ENCODE peak calls at places on chromosome 9, in six cellular contexts. One of them, this sample, is unnamed.

GRCh38 chr9:37417857-37418618 is 4.5 kb upstream of the GRHPR start:
- ATAC-seq in HepG2: peak
- ATAC-seq in body of pancreas: peak
- ATAC-seq in heart left ventricle: no peak
- ATAC-seq in HCT116: no peak
- ATAC-seq in gastrocnemius medialis: no peak
- ATAC-seq in this sample: no peak

GRCh38 chr9:115548826-115549225 is 430.9 kb upstream of the TNC start:
- ATAC-seq in HepG2: no peak
- ATAC-seq in body of pancreas: no peak
- ATAC-seq in heart left ventricle: no peak
- ATAC-seq in HCT116: no peak
- ATAC-seq in gastrocnemius medialis: no peak
- ATAC-seq in this sample: no peak

GRCh38 chr9:95620722-95621121 is 104.0 kb upstream of the PTCH1 start:
- ATAC-seq in HepG2: no peak
- ATAC-seq in body of pancreas: no peak
- ATAC-seq in heart left ventricle: no peak
- ATAC-seq in HCT116: no peak
- ATAC-seq in gastrocnemius medialis: no peak
- ATAC-seq in this sample: no peak

GRCh38 chr9:121625590-121625989 is 25.8 kb upstream of the DAB2IP start:
- ATAC-seq in HepG2: no peak
- ATAC-seq in body of pancreas: no peak
- ATAC-seq in heart left ventricle: peak
- ATAC-seq in HCT116: no peak
- ATAC-seq in gastrocnemius medialis: no peak
- ATAC-seq in this sample: no peak

GRCh38 chr9:97900738-97901565 is 21.3 kb downstream of the TRMO start:
- ATAC-seq in HepG2: peak
- ATAC-seq in body of pancreas: peak
- ATAC-seq in heart left ventricle: peak
- ATAC-seq in HCT116: peak
- ATAC-seq in gastrocnemius medialis: no peak
- ATAC-seq in this sample: no peak

GRCh38 chr9:97633859-97634485 is 351 bp downstream of the NCBP1 start:
- ATAC-seq in HepG2: peak
- ATAC-seq in body of pancreas: no peak
- ATAC-seq in heart left ventricle: peak
- ATAC-seq in HCT116: no peak
- ATAC-seq in gastrocnemius medialis: peak
- ATAC-seq in this sample: no peak

GRCh38 chr9:95803197-95803596 is 72.3 kb upstream of the ERCC6L2 start:
- ATAC-seq in HepG2: no peak
- ATAC-seq in body of pancreas: no peak
- ATAC-seq in heart left ventricle: no peak
- ATAC-seq in HCT116: no peak
- ATAC-seq in gastrocnemius medialis: no peak
- ATAC-seq in this sample: no peak

GRCh38 chr9:93594041-93594756 is 17.8 kb downstream of the PHF2 start:
- ATAC-seq in HepG2: no peak
- ATAC-seq in body of pancreas: no peak
- ATAC-seq in heart left ventricle: peak
- ATAC-seq in HCT116: no peak
- ATAC-seq in gastrocnemius medialis: no peak
- ATAC-seq in this sample: no peak

GRCh38 chr9:135944444-135945252 is 16.5 kb downstream of the UBAC1 start:
- ATAC-seq in HepG2: no peak
- ATAC-seq in body of pancreas: no peak
- ATAC-seq in heart left ventricle: no peak
- ATAC-seq in HCT116: no peak
- ATAC-seq in gastrocnemius medialis: no peak
- ATAC-seq in this sample: no peak

GRCh38 chr9:71891557-71892189 is 19.3 kb downstream of the ABHD17B start:
- ATAC-seq in HepG2: no peak
- ATAC-seq in body of pancreas: no peak
- ATAC-seq in heart left ventricle: no peak
- ATAC-seq in HCT116: no peak
- ATAC-seq in gastrocnemius medialis: no peak
- ATAC-seq in this sample: no peak
- H3K4me3 ChIP-seq in HepG2: no peak
- H3K4me3 ChIP-seq in body of pancreas: no peak
- H3K4me3 ChIP-seq in heart left ventricle: no peak
- H3K4me3 ChIP-seq in HCT116: no peak
- H3K4me3 ChIP-seq in gastrocnemius medialis: no peak
- H3K4me3 ChIP-seq in this sample: no peak

GRCh38 chr9:110248361-110248760 is 7.9 kb downstream of the TXN start:
- ATAC-seq in HepG2: no peak
- ATAC-seq in body of pancreas: no peak
- ATAC-seq in heart left ventricle: no peak
- ATAC-seq in HCT116: no peak
- ATAC-seq in gastrocnemius medialis: no peak
- ATAC-seq in this sample: no peak

GRCh38 chr9:110251212-110251611 is 5.1 kb downstream of the TXN start:
- ATAC-seq in HepG2: no peak
- ATAC-seq in body of pancreas: no peak
- ATAC-seq in heart left ventricle: no peak
- ATAC-seq in HCT116: no peak
- ATAC-seq in gastrocnemius medialis: no peak
- ATAC-seq in this sample: no peak

GRCh38 chr9:110246214-110246613 is 10.1 kb downstream of the TXN start:
- ATAC-seq in HepG2: no peak
- ATAC-seq in body of pancreas: no peak
- ATAC-seq in heart left ventricle: no peak
- ATAC-seq in HCT116: no peak
- ATAC-seq in gastrocnemius medialis: no peak
- ATAC-seq in this sample: no peak

GRCh38 chr9:110252509-110253139 is 3.7 kb downstream of the TXN start:
- ATAC-seq in HepG2: no peak
- ATAC-seq in body of pancreas: no peak
- ATAC-seq in heart left ventricle: no peak
- ATAC-seq in HCT116: no peak
- ATAC-seq in gastrocnemius medialis: no peak
- ATAC-seq in this sample: no peak

GRCh38 chr9:110249639-110250038 is 6.7 kb downstream of the TXN start:
- ATAC-seq in HepG2: no peak
- ATAC-seq in body of pancreas: no peak
- ATAC-seq in heart left ventricle: no peak
- ATAC-seq in HCT116: no peak
- ATAC-seq in gastrocnemius medialis: no peak
- ATAC-seq in this sample: no peak
- TF ChIP-seq CTCF in HepG2: no peak
- TF ChIP-seq CTCF in body of pancreas: no peak
- TF ChIP-seq CTCF in heart left ventricle: no peak
- TF ChIP-seq CTCF in HCT116: no peak
- TF ChIP-seq CTCF in gastrocnemius medialis: no peak
- TF ChIP-seq CTCF in this sample: no peak

DNA sequence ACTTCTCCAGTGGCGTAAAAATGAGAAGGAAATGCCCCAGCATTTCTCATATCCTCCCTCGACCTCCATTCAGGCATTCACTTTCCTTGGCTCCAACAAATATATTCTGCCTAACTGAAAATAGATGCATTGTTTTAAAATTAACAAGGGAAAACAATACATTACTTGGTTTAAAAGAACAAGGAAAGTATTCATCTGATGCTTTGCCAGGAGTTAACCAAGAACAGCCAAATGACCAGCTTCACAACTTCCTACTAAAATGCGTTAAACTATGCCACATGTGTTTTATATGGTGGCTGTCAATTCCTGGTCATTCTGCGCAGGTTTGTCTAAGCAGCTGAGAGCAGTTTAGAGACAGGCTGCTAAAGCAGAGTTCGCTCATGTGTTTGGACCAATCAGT is 121.4 kb downstream of the GNAQ start:
- ATAC-seq in HepG2: no peak
- ATAC-seq in body of pancreas: no peak
- ATAC-seq in heart left ventricle: no peak
- ATAC-seq in HCT116: no peak
- ATAC-seq in gastrocnemius medialis: no peak
- ATAC-seq in this sample: no peak
- TF ChIP-seq POLR2A in HepG2: no peak
- TF ChIP-seq POLR2A in body of pancreas: no peak
- TF ChIP-seq POLR2A in heart left ventricle: no peak
- TF ChIP-seq POLR2A in HCT116: no peak
- TF ChIP-seq POLR2A in gastrocnemius medialis: no peak
- TF ChIP-seq POLR2A in this sample: no peak

DNA sequence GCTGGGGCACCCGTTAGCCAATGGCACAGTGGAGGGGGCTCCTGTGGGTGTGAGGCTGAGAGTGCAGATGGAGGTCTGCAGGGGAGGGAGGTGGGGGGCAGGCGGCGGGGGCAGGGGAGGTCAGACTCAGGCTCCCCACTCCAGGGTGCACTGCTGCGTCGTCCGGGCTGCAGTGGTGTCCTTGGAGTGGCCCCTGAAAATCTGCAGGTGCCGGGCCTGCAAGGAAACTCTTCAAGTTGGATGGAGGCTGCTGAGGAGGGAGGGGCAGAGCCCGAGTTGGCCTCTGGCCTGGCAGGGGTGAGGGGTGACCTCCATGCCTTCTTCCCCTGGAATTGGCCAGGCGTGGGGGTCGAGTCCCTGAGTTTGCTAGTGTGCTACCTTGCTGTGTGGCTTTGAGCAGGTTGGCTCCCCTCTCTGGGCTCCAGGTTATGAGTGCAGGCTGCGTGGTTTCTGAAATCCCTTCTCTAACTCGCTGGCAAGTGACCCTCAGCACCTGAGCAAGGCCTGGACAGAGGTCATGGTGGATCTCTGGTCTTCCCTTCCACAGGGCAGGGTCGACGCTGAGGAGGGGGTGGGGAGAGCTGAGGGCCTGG is 877 bp downstream of the ADAMTSL2 start:
- ATAC-seq in HepG2: no peak
- ATAC-seq in body of pancreas: no peak
- ATAC-seq in heart left ventricle: no peak
- ATAC-seq in HCT116: no peak
- ATAC-seq in gastrocnemius medialis: no peak
- ATAC-seq in this sample: no peak
- H3K4me3 ChIP-seq in HepG2: peak
- H3K4me3 ChIP-seq in body of pancreas: no peak
- H3K4me3 ChIP-seq in heart left ventricle: peak
- H3K4me3 ChIP-seq in HCT116: no peak
- H3K4me3 ChIP-seq in gastrocnemius medialis: peak
- H3K4me3 ChIP-seq in this sample: no peak

DNA sequence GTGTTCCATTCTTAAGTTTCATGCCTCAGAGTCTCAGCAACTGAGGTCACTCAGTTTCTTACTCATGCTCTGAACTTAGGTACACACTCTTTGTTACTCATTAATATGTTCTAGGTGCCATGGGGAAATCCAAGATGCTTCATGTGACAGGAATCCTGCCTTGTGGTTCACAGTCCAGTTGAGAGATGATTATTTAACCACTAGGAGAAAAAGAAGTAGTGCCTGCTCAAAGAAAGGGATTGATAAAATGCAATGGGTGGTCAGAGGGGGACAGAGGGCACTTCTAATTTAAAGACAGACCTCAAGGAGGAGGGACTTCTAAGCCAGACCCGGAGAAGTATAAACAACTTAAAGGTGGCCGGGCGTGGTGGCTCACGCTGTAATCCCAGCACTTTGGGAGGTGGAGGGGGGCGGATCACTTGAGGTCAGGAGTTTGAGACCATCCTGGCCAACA is 69.0 kb downstream of the UGCG start:
- ATAC-seq in HepG2: no peak
- ATAC-seq in body of pancreas: peak
- ATAC-seq in heart left ventricle: no peak
- ATAC-seq in HCT116: peak
- ATAC-seq in gastrocnemius medialis: peak
- ATAC-seq in this sample: no peak
- TF ChIP-seq CTCF in HepG2: no peak
- TF ChIP-seq CTCF in body of pancreas: no peak
- TF ChIP-seq CTCF in heart left ventricle: no peak
- TF ChIP-seq CTCF in HCT116: no peak
- TF ChIP-seq CTCF in gastrocnemius medialis: no peak
- TF ChIP-seq CTCF in this sample: no peak

GRCh38 chr9:109499061-109499630 is 1.0 kb upstream of the PTPN3 start:
- ATAC-seq in HepG2: peak
- ATAC-seq in body of pancreas: no peak
- ATAC-seq in heart left ventricle: no peak
- ATAC-seq in HCT116: no peak
- ATAC-seq in gastrocnemius medialis: no peak
- ATAC-seq in this sample: no peak

GRCh38 chr9:109496126-109496707 is 1.9 kb downstream of the PTPN3 start:
- ATAC-seq in HepG2: no peak
- ATAC-seq in body of pancreas: no peak
- ATAC-seq in heart left ventricle: no peak
- ATAC-seq in HCT116: no peak
- ATAC-seq in gastrocnemius medialis: no peak
- ATAC-seq in this sample: no peak

GRCh38 chr9:109499631-109500120 is 1.6 kb upstream of the PTPN3 start:
- ATAC-seq in HepG2: peak
- ATAC-seq in body of pancreas: peak
- ATAC-seq in heart left ventricle: peak
- ATAC-seq in HCT116: peak
- ATAC-seq in gastrocnemius medialis: peak
- ATAC-seq in this sample: peak

GRCh38 chr9:109498195-109499060 is at the start of gene PTPN3:
- ATAC-seq in HepG2: peak
- ATAC-seq in body of pancreas: peak
- ATAC-seq in heart left ventricle: peak
- ATAC-seq in HCT116: peak
- ATAC-seq in gastrocnemius medialis: peak
- ATAC-seq in this sample: peak

DNA sequence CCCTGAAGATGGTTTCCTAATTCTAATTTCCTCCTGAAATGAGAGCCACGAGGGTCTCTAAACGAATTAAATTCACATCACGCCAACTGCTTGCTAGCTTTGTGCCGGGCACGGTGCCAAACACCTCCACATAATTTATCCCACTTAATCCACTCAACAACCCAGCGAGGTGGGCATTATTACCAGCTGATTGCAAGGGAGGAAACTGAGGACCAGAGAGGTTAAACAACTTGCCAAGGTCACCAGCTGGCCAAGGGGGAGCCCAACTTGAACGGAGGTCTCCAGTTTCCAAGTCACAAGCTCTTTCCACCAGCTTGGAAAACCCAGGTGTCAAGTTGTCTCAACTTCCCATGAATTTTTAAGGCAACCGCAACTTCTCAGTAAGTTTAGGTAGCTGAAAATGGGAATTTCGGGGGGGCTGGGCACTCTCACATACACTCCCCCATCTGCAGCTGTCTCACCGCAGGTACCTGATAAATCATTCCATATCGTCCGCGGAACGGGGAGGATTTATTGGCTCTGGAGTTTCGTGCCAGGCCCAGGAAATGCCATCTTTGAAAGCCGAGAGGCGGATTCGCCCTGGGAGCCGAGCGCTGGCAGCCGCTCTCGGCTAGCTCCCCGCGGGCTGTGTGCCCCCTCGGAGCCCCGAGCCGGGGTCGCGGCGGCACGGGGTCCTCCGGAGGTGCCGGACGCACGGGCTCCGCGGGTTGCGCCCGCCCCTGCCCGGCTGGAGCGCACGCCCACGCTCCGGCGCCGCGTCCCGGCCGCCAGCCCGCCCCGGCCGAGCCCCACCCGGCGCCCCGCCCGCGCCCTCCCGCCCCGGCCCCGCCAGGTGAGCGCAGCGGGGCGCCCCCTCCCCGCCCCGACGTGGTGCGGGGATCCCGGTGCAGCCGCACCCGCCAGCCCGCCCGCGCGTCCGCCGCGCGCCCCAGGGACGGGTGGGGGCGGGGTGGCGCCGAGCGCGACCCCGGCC is 628 bp downstream of the PTPN3 start:
- ATAC-seq in HepG2: no peak
- ATAC-seq in body of pancreas: peak
- ATAC-seq in heart left ventricle: no peak
- ATAC-seq in HCT116: peak
- ATAC-seq in gastrocnemius medialis: peak
- ATAC-seq in this sample: no peak
- TF ChIP-seq POLR2A in HepG2: no peak
- TF ChIP-seq POLR2A in body of pancreas: peak
- TF ChIP-seq POLR2A in heart left ventricle: no peak
- TF ChIP-seq POLR2A in HCT116: no peak
- TF ChIP-seq POLR2A in gastrocnemius medialis: no peak
- TF ChIP-seq POLR2A in this sample: no peak

This sample was measured in gastroesophageal sphincter.